ENCODE peak calls at places on chromosomes 11 and 22, in ten cellular contexts. O is cardiac fibroblast, X is thoracic aorta, I is uterus, D is HL-60, Z is fibroblast of lung, Q is neural crest cell, N is pancreas, G is GM23338, R is heart right ventricle. J is an unnamed sample.

GRCh38 chr22:19801340-19802000 is 40.9 kb downstream of the TBX1 start:
- DNase-seq in O (no peak), X (no peak), I (no peak), D (no peak), Z (peak), Q (no peak), N (no peak), G (no peak), R (no peak), J (no peak)

GRCh38 chr11:36056160-36056751 is 112.4 kb downstream of the LDLRAD3 start:
- DNase-seq in O (peak), X (no peak), I (no peak), D (peak), Z (no peak), Q (peak), N (peak), G (peak), R (no peak), J (no peak)

GRCh38 chr22:31350410-31350863 is 4.3 kb upstream of the PATZ1 start:
- DNase-seq in O (peak), X (no peak), I (no peak), D (no peak), Z (no peak), Q (no peak), N (peak), G (peak), R (no peak), J (no peak)

GRCh38 chr22:36386351-36386899 is 1.3 kb downstream of the MYH9 start:
- DNase-seq in O (peak), X (no peak), I (no peak), D (peak), Z (peak), Q (no peak), N (no peak), G (no peak), R (peak), J (no peak)

GRCh38 chr11:11847082-11847481 is 5.3 kb downstream of the USP47 start:
- DNase-seq in O (no peak), X (no peak), I (no peak), D (no peak), Z (no peak), Q (no peak), N (no peak), G (no peak), R (no peak), J (no peak)

GRCh38 chr22:45091254-45091854 is 72.4 kb upstream of the NUP50 start:
- DNase-seq in O (no peak), X (no peak), I (no peak), D (no peak), Z (no peak), Q (no peak), N (no peak), G (no peak), R (no peak), J (no peak)

GRCh38 chr11:2799881-2800654 is 85.5 kb downstream of the CDKN1C start:
- DNase-seq in O (no peak), X (no peak), I (peak), D (no peak), Z (no peak), Q (no peak), N (peak), G (no peak), R (peak), J (peak)

GRCh38 chr22:46057762-46058420 is 80.9 kb upstream of the WNT7B start:
- DNase-seq in O (peak), X (no peak), I (peak), D (no peak), Z (peak), Q (no peak), N (no peak), G (no peak), R (peak), J (peak)

GRCh38 chr22:37566329-37566837 is 6.1 kb downstream of the CDC42EP1 start:
- DNase-seq in O (no peak), X (no peak), I (no peak), D (no peak), Z (no peak), Q (no peak), N (no peak), G (no peak), R (no peak), J (no peak)

GRCh38 chr11:92920295-92920694 is 49.2 kb upstream of the MTNR1B start:
- DNase-seq in O (no peak), X (no peak), I (no peak), D (no peak), Z (no peak), Q (no peak), N (no peak), G (no peak), R (no peak), J (no peak)

GRCh38 chr22:48622891-48623545 is 1204.7 kb downstream of the BRD1 start:
- DNase-seq in O (no peak), X (no peak), I (no peak), D (no peak), Z (no peak), Q (no peak), N (no peak), G (no peak), R (no peak), J (no peak)

GRCh38 chr22:37726240-37726887 is 29.5 kb downstream of the TRIOBP start:
- DNase-seq in O (peak), X (no peak), I (no peak), D (peak), Z (no peak), Q (no peak), N (no peak), G (no peak), R (no peak), J (no peak)

GRCh38 chr22:26477341-26477731 is 6.2 kb downstream of the HPS4 start:
- DNase-seq in O (no peak), X (no peak), I (no peak), D (no peak), Z (no peak), Q (no peak), N (no peak), G (no peak), R (no peak), J (no peak)

GRCh38 chr11:12331239-12331874 is 46.0 kb upstream of the PARVA start:
- DNase-seq in O (peak), X (peak), I (peak), D (peak), Z (peak), Q (peak), N (peak), G (peak), R (peak), J (peak)

GRCh38 chr11:122069946-122070345 is 46.1 kb downstream of the BLID start:
- DNase-seq in O (peak), X (peak), I (peak), D (no peak), Z (peak), Q (peak), N (peak), G (peak), R (peak), J (peak)

GRCh38 chr11:1864831-1865665 is 12.2 kb downstream of the LSP1 start:
- DNase-seq in O (no peak), X (no peak), I (peak), D (no peak), Z (no peak), Q (no peak), N (no peak), G (no peak), R (peak), J (no peak)

GRCh38 chr11:73229321-73230275 is 11.5 kb downstream of the P2RY2 start:
- DNase-seq in O (no peak), X (no peak), I (no peak), D (no peak), Z (no peak), Q (no peak), N (no peak), G (no peak), R (peak), J (no peak)

GRCh38 chr11:62457474-62457873 is 38.6 kb downstream of the SCGB1A1 start:
- DNase-seq in O (no peak), X (no peak), I (no peak), D (no peak), Z (no peak), Q (no peak), N (no peak), G (no peak), R (no peak), J (no peak)

GRCh38 chr11:1006762-1007161 is 29.8 kb downstream of the MUC6 start:
- DNase-seq in O (no peak), X (no peak), I (peak), D (no peak), Z (no peak), Q (no peak), N (peak), G (no peak), R (no peak), J (no peak)

GRCh38 chr11:452203-452744 is 2.2 kb downstream of the PTDSS2 start:
- DNase-seq in O (no peak), X (no peak), I (no peak), D (no peak), Z (no peak), Q (no peak), N (no peak), G (no peak), R (no peak), J (no peak)

GRCh38 chr11:724063-724732 is 18.2 kb downstream of the EPS8L2 start:
- DNase-seq in O (no peak), X (no peak), I (no peak), D (no peak), Z (no peak), Q (no peak), N (peak), G (peak), R (no peak), J (no peak)

GRCh38 chr22:49302530-49302929 is 525.1 kb downstream of the BRD1 start:
- DNase-seq in O (no peak), X (no peak), I (no peak), D (no peak), Z (no peak), Q (no peak), N (no peak), G (no peak), R (no peak), J (no peak)

GRCh38 chr11:112780351-112781043 is 180.7 kb upstream of the NCAM1 start:
- DNase-seq in O (peak), X (no peak), I (peak), D (no peak), Z (peak), Q (no peak), N (no peak), G (no peak), R (peak), J (no peak)

GRCh38 chr11:77413850-77414249 is 60.0 kb downstream of the PAK1 start:
- DNase-seq in O (no peak), X (no peak), I (no peak), D (no peak), Z (no peak), Q (no peak), N (no peak), G (peak), R (no peak), J (no peak)
- TF ChIP-seq CTCF in O (no peak), X (no peak), I (no peak), D (no peak), Z (no peak), Q (no peak), N (no peak), G (peak), R (no peak), J (no peak)

GRCh38 chr11:127493330-127493729 is 492.8 kb upstream of the KIRREL3 start:
- DNase-seq in O (peak), X (no peak), I (no peak), D (no peak), Z (peak), Q (peak), N (no peak), G (peak), R (no peak), J (no peak)
- TF ChIP-seq CTCF in O (peak), X (no peak), I (no peak), D (no peak), Z (no peak), Q (peak), N (peak), G (peak), R (peak), J (no peak)

GRCh38 chr11:110430267-110431211 is 791 bp downstream of the FDX1 start:
- DNase-seq in O (peak), X (no peak), I (no peak), D (peak), Z (peak), Q (peak), N (peak), G (peak), R (peak), J (no peak)
- TF ChIP-seq CTCF in O (no peak), X (no peak), I (no peak), D (no peak), Z (no peak), Q (peak), N (no peak), G (no peak), R (no peak), J (no peak)

GRCh38 chr11:3810951-3811350 is 2.6 kb downstream of the PGAP2 start:
- DNase-seq in O (no peak), X (no peak), I (no peak), D (no peak), Z (no peak), Q (no peak), N (no peak), G (no peak), R (no peak), J (no peak)

GRCh38 chr11:3810446-3810845 is 2.1 kb downstream of the PGAP2 start:
- DNase-seq in O (no peak), X (no peak), I (no peak), D (no peak), Z (no peak), Q (no peak), N (no peak), G (no peak), R (no peak), J (no peak)

GRCh38 chr11:3807856-3808845 is at the start of gene PGAP2:
- DNase-seq in O (peak), X (no peak), I (peak), D (peak), Z (peak), Q (peak), N (peak), G (peak), R (peak), J (peak)

GRCh38 chr11:3809624-3809928 is 1.2 kb downstream of the PGAP2 start:
- DNase-seq in O (no peak), X (no peak), I (no peak), D (no peak), Z (no peak), Q (no peak), N (no peak), G (peak), R (no peak), J (no peak)

GRCh38 chr11:3808846-3809623 is 675 bp downstream of the PGAP2 start:
- DNase-seq in O (peak), X (no peak), I (no peak), D (peak), Z (peak), Q (no peak), N (peak), G (peak), R (no peak), J (no peak)
- TF ChIP-seq CTCF in O (peak), X (no peak), I (peak), D (peak), Z (peak), Q (peak), N (peak), G (peak), R (peak), J (no peak)

GRCh38 chr22:24775769-24776492 is 1.4 kb upstream of the PIWIL3 start:
- DNase-seq in O (peak), X (no peak), I (no peak), D (no peak), Z (no peak), Q (no peak), N (no peak), G (peak), R (no peak), J (no peak)

GRCh38 chr22:24776525-24776924 is 2.0 kb upstream of the PIWIL3 start:
- DNase-seq in O (no peak), X (no peak), I (no peak), D (no peak), Z (no peak), Q (no peak), N (no peak), G (no peak), R (no peak), J (no peak)

GRCh38 chr22:24768537-24769374 is 5.8 kb downstream of the PIWIL3 start:
- DNase-seq in O (peak), X (peak), I (peak), D (peak), Z (peak), Q (peak), N (peak), G (peak), R (no peak), J (peak)

GRCh38 chr22:24772493-24773220 is 1.9 kb downstream of the PIWIL3 start:
- DNase-seq in O (peak), X (no peak), I (no peak), D (no peak), Z (peak), Q (no peak), N (no peak), G (peak), R (no peak), J (no peak)
- TF ChIP-seq CTCF in O (peak), X (peak), I (peak), D (peak), Z (peak), Q (peak), N (peak), G (peak), R (peak), J (no peak)

GRCh38 chr11:64869571-64870175 is 8.7 kb downstream of the EHD1 start:
- DNase-seq in O (no peak), X (no peak), I (no peak), D (no peak), Z (no peak), Q (peak), N (no peak), G (no peak), R (no peak), J (no peak)
- TF ChIP-seq CTCF in O (peak), X (peak), I (peak), D (no peak), Z (peak), Q (peak), N (no peak), G (peak), R (peak), J (no peak)

GRCh38 chr11:34360056-34360455 is 2.2 kb upstream of the ABTB2 start:
- DNase-seq in O (no peak), X (no peak), I (no peak), D (no peak), Z (no peak), Q (no peak), N (no peak), G (no peak), R (no peak), J (no peak)

GRCh38 chr11:34358258-34358665 is 452 bp upstream of the ABTB2 start:
- DNase-seq in O (peak), X (peak), I (peak), D (peak), Z (peak), Q (peak), N (peak), G (peak), R (peak), J (no peak)

GRCh38 chr11:34358666-34359547 is 1.1 kb upstream of the ABTB2 start:
- DNase-seq in O (peak), X (peak), I (peak), D (peak), Z (peak), Q (peak), N (peak), G (peak), R (peak), J (peak)

GRCh38 chr11:34357646-34358257 is at the start of gene ABTB2:
- DNase-seq in O (peak), X (peak), I (peak), D (peak), Z (peak), Q (peak), N (peak), G (peak), R (peak), J (peak)

DNA sequence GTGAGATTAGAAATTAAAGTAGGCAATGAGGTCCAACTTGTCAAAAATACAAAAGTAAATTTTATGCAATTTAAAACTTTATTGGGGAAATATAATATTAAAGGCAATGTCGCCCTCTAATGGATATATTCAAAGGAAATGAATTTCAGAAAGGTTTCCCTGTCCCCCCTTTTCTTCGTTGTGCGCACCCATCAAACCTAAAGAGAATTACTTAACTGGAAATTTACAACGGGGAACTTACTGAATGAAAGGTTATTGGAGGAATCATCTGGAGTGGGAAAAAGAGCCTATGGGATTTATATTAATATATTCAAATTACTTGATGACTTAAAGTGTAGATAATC is 1.7 kb upstream of the ABTB2 start:
- DNase-seq in O (no peak), X (no peak), I (no peak), D (peak), Z (no peak), Q (no peak), N (no peak), G (no peak), R (no peak), J (no peak)
- TF ChIP-seq CTCF in O (no peak), X (peak), I (peak), D (no peak), Z (no peak), Q (peak), N (peak), G (peak), R (peak), J (no peak)

DNA sequence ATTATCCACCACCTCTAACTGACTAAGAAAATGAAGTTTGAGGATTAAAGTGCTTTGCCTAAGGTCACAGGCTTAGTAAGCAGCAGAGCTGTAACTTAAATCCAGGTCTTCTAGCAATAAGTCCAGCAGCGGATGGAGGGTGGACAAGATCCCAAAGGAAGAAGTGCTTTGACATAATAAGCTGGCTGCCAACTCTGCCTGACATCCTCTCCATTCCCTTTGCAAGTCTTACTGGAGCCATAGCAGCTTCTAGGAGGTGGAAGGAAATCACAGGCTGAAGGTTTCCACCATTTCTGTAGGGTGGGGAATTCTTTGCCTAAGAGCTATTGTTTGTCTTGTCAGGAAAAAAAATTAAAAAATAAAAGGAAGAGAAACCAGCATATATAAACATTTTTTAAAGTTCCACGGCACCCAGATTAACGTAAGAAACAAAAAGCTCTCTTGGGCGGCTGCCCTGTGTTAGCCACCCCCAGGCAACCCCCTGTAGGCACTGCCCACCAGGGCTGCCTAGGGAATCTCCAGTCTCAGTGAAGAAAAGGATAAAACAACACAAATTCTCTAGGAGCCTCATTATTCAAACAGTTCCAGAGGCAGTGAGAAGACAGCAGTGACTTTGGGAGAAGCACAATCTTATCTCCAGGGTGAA is 380.7 kb upstream of the CADM1 start:
- DNase-seq in O (no peak), X (no peak), I (no peak), D (no peak), Z (no peak), Q (no peak), N (no peak), G (no peak), R (no peak), J (no peak)
- TF ChIP-seq CTCF in O (no peak), X (no peak), I (no peak), D (no peak), Z (no peak), Q (no peak), N (no peak), G (no peak), R (no peak), J (no peak)